ENCODE peak calls at places on chromosome 18, in five cellular contexts. X is endothelial cell of umbilical vein; Q is CD8-positive, alpha-beta T cell; K is neural progenitor cell; Z is body of pancreas. H is an unnamed sample.

GRCh38 chr18:79394438-79395307 is 1.1 kb upstream of the NFATC1 start:
- DNase-seq in X (peak; percentile 59), Q (peak; percentile 63), K (peak; percentile 68), Z (peak; percentile 41), H (peak; percentile 80)

GRCh38 chr18:62282188-62282629 is 42.9 kb upstream of the TNFRSF11A start:
- DNase-seq in X (peak; percentile 58), Q (no peak), K (no peak), Z (no peak), H (no peak)

GRCh38 chr18:62741118-62741566 is 25.8 kb downstream of the PHLPP1 start:
- DNase-seq in X (peak; percentile 47), Q (no peak), K (no peak), Z (no peak), H (no peak)

GRCh38 chr18:3526421-3527354 is 76.7 kb downstream of the TGIF1 start:
- DNase-seq in X (no peak), Q (no peak), K (peak; percentile 65), Z (no peak), H (no peak)

GRCh38 chr18:10973579-10974260 is 175.6 kb downstream of the PIEZO2 start:
- DNase-seq in X (peak; percentile 34), Q (no peak), K (no peak), Z (no peak), H (no peak)

GRCh38 chr18:9994701-9995100 is 80.9 kb downstream of the VAPA start:
- DNase-seq in X (no peak), Q (no peak), K (no peak), Z (no peak), H (no peak)

GRCh38 chr18:77099501-77100370 is 32.8 kb downstream of the MBP start:
- DNase-seq in X (no peak), Q (peak; percentile 53), K (no peak), Z (no peak), H (no peak)

GRCh38 chr18:41577529-41577928 is 377.5 kb upstream of the PIK3C3 start:
- DNase-seq in X (no peak), Q (no peak), K (no peak), Z (no peak), H (no peak)

GRCh38 chr18:36850527-36851201 is 21.7 kb downstream of the KIAA1328 start:
- DNase-seq in X (peak; percentile 61), Q (no peak), K (no peak), Z (no peak), H (no peak)

GRCh38 chr18:77818328-77818727 is 568.7 kb downstream of the GALR1 start:
- DNase-seq in X (no peak), Q (no peak), K (no peak), Z (no peak), H (no peak)

GRCh38 chr18:75500510-75500909 is 73.0 kb upstream of the SMIM21 start:
- DNase-seq in X (no peak), Q (no peak), K (no peak), Z (no peak), H (no peak)

GRCh38 chr18:36309436-36310391 is 12.2 kb downstream of the FHOD3 start:
- DNase-seq in X (peak; percentile 17), Q (no peak), K (no peak), Z (no peak), H (no peak)

GRCh38 chr18:3499498-3499897 is 49.5 kb downstream of the TGIF1 start:
- DNase-seq in X (no peak), Q (no peak), K (peak; percentile 58), Z (no peak), H (no peak)

GRCh38 chr18:10297079-10297478 is 157.4 kb upstream of the APCDD1 start:
- DNase-seq in X (no peak), Q (no peak), K (peak; percentile 86), Z (no peak), H (no peak)

GRCh38 chr18:46732201-46732600 is 24.7 kb downstream of the ST8SIA5 start:
- DNase-seq in X (no peak), Q (no peak), K (no peak), Z (no peak), H (no peak)

GRCh38 chr18:74480149-74480651 is 16.0 kb upstream of the CNDP2 start:
- DNase-seq in X (no peak), Q (no peak), K (no peak), Z (no peak), H (no peak)

GRCh38 chr18:24128700-24129099 is 10.2 kb upstream of the CABYR start:
- DNase-seq in X (no peak), Q (no peak), K (no peak), Z (no peak), H (no peak)

GRCh38 chr18:23664674-23665073 is 2.0 kb upstream of the ANKRD29 start:
- DNase-seq in X (no peak), Q (no peak), K (no peak), Z (no peak), H (no peak)

GRCh38 chr18:9546468-9546867 is 67.9 kb downstream of the PPP4R1 start:
- DNase-seq in X (no peak), Q (no peak), K (no peak), Z (no peak), H (no peak)

GRCh38 chr18:31099490-31100230 is 2.6 kb downstream of the DSC2 start:
- DNase-seq in X (no peak), Q (no peak), K (no peak), Z (no peak), H (no peak)

GRCh38 chr18:44700652-44701051 is 20.0 kb downstream of the SETBP1 start:
- DNase-seq in X (no peak), Q (peak; percentile 14), K (no peak), Z (peak; percentile 33), H (peak; percentile 63)

GRCh38 chr18:75088622-75089211 is 120.2 kb downstream of the PTGR3 start:
- DNase-seq in X (no peak), Q (no peak), K (no peak), Z (no peak), H (no peak)

GRCh38 chr18:78999939-79000338 is 20.3 kb downstream of the SALL3 start:
- DNase-seq in X (no peak), Q (no peak), K (no peak), Z (no peak), H (no peak)

GRCh38 chr18:46431522-46432171 is 225.4 kb downstream of the LOXHD1 start:
- DNase-seq in X (no peak), Q (no peak), K (peak; percentile 49), Z (no peak), H (no peak)

GRCh38 chr18:31176531-31176930 is 13.9 kb upstream of the DSC1 start:
- DNase-seq in X (no peak), Q (no peak), K (no peak), Z (no peak), H (no peak)

GRCh38 chr18:23021625-23022024 is 88.5 kb downstream of the RBBP8 start:
- DNase-seq in X (no peak), Q (no peak), K (no peak), Z (no peak), H (no peak)

GRCh38 chr18:79203017-79203605 is 133.9 kb downstream of the ATP9B start:
- DNase-seq in X (no peak), Q (peak; percentile 12), K (no peak), Z (no peak), H (no peak)

GRCh38 chr18:22563098-22563707 is 145.5 kb upstream of the CTAGE1 start:
- DNase-seq in X (peak; percentile 95), Q (peak; percentile 19), K (peak; percentile 75), Z (peak; percentile 36), H (no peak)

GRCh38 chr18:37298816-37299215 is 266.8 kb downstream of the CELF4 start:
- DNase-seq in X (no peak), Q (no peak), K (no peak), Z (no peak), H (no peak)

GRCh38 chr18:74375999-74376398 is 60.4 kb downstream of the C18orf63 start:
- DNase-seq in X (no peak), Q (no peak), K (no peak), Z (no peak), H (no peak)

GRCh38 chr18:79922971-79923411 is 28.5 kb downstream of the SLC66A2 start:
- DNase-seq in X (no peak), Q (no peak), K (no peak), Z (peak; percentile 11), H (peak; percentile 3)

GRCh38 chr18:76668546-76668945 is 153.8 kb upstream of the ZNF236 start:
- DNase-seq in X (no peak), Q (no peak), K (peak; percentile 25), Z (no peak), H (no peak)

DNA sequence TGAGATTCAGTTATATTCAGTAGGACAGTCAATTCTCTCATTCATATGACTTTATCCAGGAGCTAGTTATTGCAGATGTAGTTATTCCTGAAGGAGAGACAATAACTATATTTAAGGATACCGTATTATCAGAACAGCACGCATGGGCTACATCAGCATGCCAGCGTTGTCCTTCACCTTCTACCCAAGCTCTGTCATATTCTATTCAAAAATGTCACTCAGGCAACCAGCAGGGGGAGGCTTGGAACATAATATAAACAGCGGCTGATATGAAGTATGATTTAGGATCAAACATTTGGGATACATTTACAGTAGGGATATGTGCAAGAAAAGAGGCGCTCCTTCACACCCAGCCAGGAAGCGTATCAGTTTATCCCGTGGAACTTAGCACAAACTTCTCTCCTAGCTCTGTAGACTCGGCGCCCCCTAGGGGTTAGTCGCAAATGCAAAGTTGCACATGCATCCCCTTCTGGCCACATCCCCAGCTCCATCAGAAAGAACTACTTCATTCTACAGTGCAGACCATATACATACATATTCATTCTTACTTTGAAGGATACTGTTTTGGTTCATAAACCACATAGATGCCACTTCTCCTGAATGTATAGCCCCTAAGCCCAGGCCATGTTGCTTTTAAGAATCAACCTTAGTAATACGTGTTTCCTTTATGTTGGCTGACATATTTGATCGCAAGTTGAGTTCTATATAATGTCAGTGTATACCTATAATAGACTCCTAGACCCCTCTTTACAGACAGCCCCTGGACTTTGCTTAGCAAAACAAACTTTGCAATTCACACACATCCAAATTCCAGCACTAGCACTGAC is 759.4 kb downstream of the ADCYAP1 start:
- DNase-seq in X (peak; percentile 13), Q (peak; percentile 4), K (peak; percentile 83), Z (peak; percentile 71), H (peak; percentile 13)
- TF ChIP-seq CTCF in X (peak; percentile 56), Q (no peak), K (peak; percentile 88), Z (peak; percentile 75), H (no peak)

DNA sequence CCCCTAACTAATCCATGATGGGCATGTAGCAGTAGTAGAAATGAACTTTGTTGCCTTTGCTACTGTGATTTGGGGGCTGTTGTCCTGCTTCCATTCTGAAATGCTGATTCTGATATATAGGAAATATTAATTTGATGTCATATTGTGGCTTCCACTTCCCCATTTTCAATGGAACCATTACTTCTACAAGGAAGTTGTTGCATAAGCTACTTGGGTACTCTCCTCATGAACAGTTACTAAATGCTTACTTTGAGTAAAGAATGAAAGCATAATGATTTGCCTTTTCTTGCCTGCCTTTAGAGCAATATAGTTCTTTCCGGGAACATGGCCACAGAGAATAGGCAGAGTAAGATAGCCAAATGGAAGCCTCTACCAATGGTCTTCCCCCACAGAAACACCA is 192.9 kb upstream of the ZNF521 start:
- DNase-seq in X (no peak), Q (no peak), K (no peak), Z (no peak), H (no peak)
- H3K27ac ChIP-seq in X (no peak overlapping the region), Q (no peak overlapping the region), K (no peak overlapping the region), Z (no peak overlapping the region), H (no peak overlapping the region)

GRCh38 chr18:12253517-12254136 is 534 bp upstream of the CIDEA start:
- DNase-seq in X (no peak), Q (no peak), K (peak; percentile 44), Z (peak; percentile 50), H (no peak)
- H3K4me3 ChIP-seq in X (no peak overlapping the region), Q (no peak overlapping the region), K (peak overlapping the region; percentile 50), Z (no peak overlapping the region), H (peak overlapping the region; percentile 9)

DNA sequence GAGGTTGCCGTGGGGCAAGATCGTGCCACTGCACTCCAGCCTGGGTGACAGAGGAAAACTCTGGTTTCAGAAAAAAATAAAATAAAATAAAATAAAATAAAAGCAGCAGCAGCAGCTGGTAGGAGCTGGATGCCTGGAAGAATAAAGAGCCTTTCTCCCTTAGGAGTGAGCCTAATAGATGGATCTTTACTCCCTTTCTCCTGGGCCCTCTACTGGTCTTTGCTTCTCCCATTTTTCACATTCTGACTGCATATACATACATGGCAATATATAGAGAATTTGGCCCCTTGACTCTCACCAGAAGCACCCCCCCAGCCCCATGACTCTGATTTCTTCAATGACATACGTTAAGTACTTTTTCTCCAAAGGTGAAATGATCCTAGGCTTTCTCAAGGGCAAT is 9.8 kb upstream of the MALT1 start:
- DNase-seq in X (no peak), Q (no peak), K (peak; percentile 13), Z (no peak), H (no peak)
- TF ChIP-seq CTCF in X (no peak), Q (no peak), K (no peak), Z (no peak), H (no peak)